ENCODE peak calls at places on chromosomes 7 and 10, in eight cellular contexts. U is fibroblast of pulmonary artery; O is CD4-positive, alpha-beta T cell; C is pancreas; A is kidney epithelial cell; X is GM23338; G is Calu3; H is BJ. S is an unnamed sample.

GRCh38 chr10:12334186-12334530 is 15.2 kb upstream of the CAMK1D start:
- DNase-seq in G (no peak), X (no peak), A (no peak), O (no peak), H (no peak), C (no peak), U (no peak), S (no peak)

GRCh38 chr10:96585726-96586418 is 940 bp downstream of the TM9SF3 start:
- DNase-seq in H (no peak), X (peak), C (no peak), O (no peak), U (peak), G (no peak), A (no peak), S (no peak)

GRCh38 chr7:131600578-131600977 is 44.1 kb upstream of the PODXL start:
- DNase-seq in G (no peak), C (no peak), U (peak), H (no peak), A (no peak), X (peak), O (no peak), S (no peak)

GRCh38 chr10:99431190-99431549 is 746 bp upstream of the GOT1 start:
- DNase-seq in A (no peak), C (peak), O (no peak), G (peak), H (peak), X (peak), U (peak), S (peak)

GRCh38 chr10:1048349-1048731 is 579 bp downstream of the IDI1 start:
- DNase-seq in O (peak), X (no peak), U (peak), H (no peak), A (no peak), C (no peak), G (no peak), S (no peak)

GRCh38 chr7:99562832-99563231 is 4.4 kb downstream of the ZNF655 start:
- DNase-seq in H (peak), X (no peak), C (no peak), O (no peak), A (peak), G (peak), U (peak), S (no peak)

GRCh38 chr10:102812213-102812876 is 24.9 kb downstream of the CYP17A1 start:
- DNase-seq in O (no peak), X (no peak), A (no peak), G (no peak), H (no peak), U (peak), C (no peak), S (no peak)

GRCh38 chr10:88557659-88558058 is 25.5 kb downstream of the RNLS start:
- DNase-seq in C (no peak), O (no peak), A (no peak), G (no peak), U (peak), X (no peak), H (no peak), S (no peak)

GRCh38 chr7:91347288-91347687 is 83.1 kb downstream of the FZD1 start:
- DNase-seq in X (no peak), H (no peak), C (no peak), A (no peak), G (no peak), O (no peak), U (peak), S (no peak)

GRCh38 chr7:14894826-14895225 is 7.7 kb downstream of the DGKB start:
- DNase-seq in H (no peak), O (no peak), X (no peak), U (peak), C (no peak), G (no peak), A (no peak), S (no peak)

GRCh38 chr7:36967387-36967786 is 243.1 kb upstream of the AOAH start:
- DNase-seq in H (no peak), U (peak), G (peak), O (no peak), X (peak), C (no peak), A (no peak), S (peak)

GRCh38 chr10:44396671-44397191 is 11.8 kb upstream of the CXCL12 start:
- DNase-seq in U (no peak), O (no peak), A (no peak), H (no peak), G (no peak), X (no peak), C (peak), S (no peak)

GRCh38 chr7:69738396-69738889 is 140.2 kb downstream of the AUTS2 start:
- DNase-seq in C (no peak), O (no peak), G (no peak), H (no peak), X (peak), A (no peak), U (peak), S (no peak)

GRCh38 chr10:6069101-6069931 is 7.1 kb upstream of the IL2RA start:
- DNase-seq in C (no peak), H (no peak), O (no peak), X (no peak), A (no peak), G (no peak), U (no peak), S (no peak)

GRCh38 chr10:43407576-43408330 is 1.2 kb downstream of the HNRNPF start:
- DNase-seq in X (peak), U (peak), O (peak), A (peak), H (peak), G (peak), C (peak), S (peak)

GRCh38 chr7:30800785-30801252 is 29.6 kb downstream of the MINDY4 start:
- DNase-seq in A (no peak), O (no peak), H (no peak), U (peak), G (peak), C (no peak), X (peak), S (peak)

GRCh38 chr10:44587488-44588140 is 202.7 kb upstream of the CXCL12 start:
- DNase-seq in O (no peak), U (no peak), H (no peak), A (no peak), G (no peak), X (no peak), C (no peak), S (no peak)

GRCh38 chr7:18458830-18459229 is 36.7 kb upstream of the HDAC9 start:
- DNase-seq in O (no peak), G (peak), X (no peak), C (no peak), A (peak), U (no peak), H (no peak), S (no peak)

GRCh38 chr7:157125376-157126223 is 13.1 kb upstream of the UBE3C start:
- DNase-seq in C (no peak), U (no peak), H (no peak), G (no peak), A (no peak), O (no peak), X (no peak), S (no peak)

GRCh38 chr10:108275895-108276685 is 1111.6 kb upstream of the SORCS1 start:
- DNase-seq in X (peak), G (no peak), C (no peak), A (no peak), U (no peak), H (no peak), O (no peak), S (no peak)

GRCh38 chr10:89337493-89337892 is 9.7 kb downstream of the IFIT3 start:
- DNase-seq in H (no peak), O (peak), U (peak), A (peak), C (no peak), G (no peak), X (no peak), S (no peak)

GRCh38 chr10:77386833-77387232 is 250.8 kb downstream of the KCNMA1 start:
- DNase-seq in O (no peak), A (no peak), H (peak), G (no peak), C (no peak), X (no peak), U (peak), S (no peak)

GRCh38 chr7:121373177-121373576 is 22.9 kb downstream of the FAM3C start:
- DNase-seq in O (no peak), G (no peak), C (no peak), A (no peak), X (no peak), H (no peak), U (no peak), S (no peak)

GRCh38 chr10:18658301-18658991 is 785 bp upstream of the ARL5B start:
- DNase-seq in O (no peak), U (peak), G (no peak), X (no peak), C (peak), H (no peak), A (no peak), S (peak)

GRCh38 chr7:140604760-140605159 is 35.9 kb downstream of the DENND2A start:
- DNase-seq in C (no peak), X (no peak), U (peak), G (no peak), A (no peak), H (peak), O (no peak), S (no peak)

GRCh38 chr7:41003031-41003925 is 699.6 kb downstream of the INHBA start:
- DNase-seq in O (no peak), X (peak), H (no peak), G (peak), U (peak), C (no peak), A (no peak), S (peak)

GRCh38 chr10:24272374-24272773 is 63.4 kb downstream of the KIAA1217 start:
- DNase-seq in U (no peak), A (no peak), H (no peak), X (peak), C (no peak), O (no peak), G (no peak), S (no peak)

GRCh38 chr7:131226116-131226562 is 101.5 kb upstream of the MKLN1 start:
- DNase-seq in U (no peak), C (no peak), O (no peak), G (peak), H (no peak), X (no peak), A (peak), S (no peak)

GRCh38 chr10:132486539-132487121 is 51.0 kb upstream of the INPP5A start:
- DNase-seq in G (no peak), X (peak), A (no peak), H (no peak), U (no peak), O (no peak), C (no peak), S (no peak)

GRCh38 chr10:133379152-133379800 is at the start of gene PAOX:
- DNase-seq in C (peak), U (peak), X (peak), G (peak), O (peak), A (no peak), H (no peak), S (peak)

DNA sequence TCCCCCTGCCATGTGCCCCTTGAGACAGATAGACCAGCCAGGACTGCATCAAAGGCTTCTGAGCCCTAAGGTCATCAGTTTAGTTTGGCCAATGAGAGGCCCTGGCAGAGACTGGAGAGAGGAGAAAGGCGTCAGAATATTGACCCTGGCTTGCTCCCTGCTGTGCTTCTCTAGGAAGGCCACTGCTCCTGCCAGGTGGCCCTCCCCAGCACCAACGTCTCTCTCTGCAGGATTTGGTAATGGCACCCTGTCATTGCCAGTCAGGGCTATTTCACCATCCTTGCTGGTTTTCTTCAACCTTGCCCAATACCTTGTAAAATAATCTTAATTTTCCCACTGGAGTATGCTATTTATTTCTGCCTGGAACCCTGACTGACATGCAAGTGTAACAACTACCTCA is 38.8 kb upstream of the ZRANB1 start:
- DNase-seq in H (no peak), O (no peak), G (no peak), U (no peak), C (no peak), X (peak), A (no peak), S (no peak)
- TF ChIP-seq CTCF in H (no peak), O (no peak), G (no peak), U (no peak), C (no peak), X (no peak), A (no peak), S (no peak)

GRCh38 chr10:70478191-70479160 is at the start of gene PALD1:
- DNase-seq in A (no peak), O (no peak), U (peak), G (peak), H (no peak), X (peak), C (peak), S (peak)

GRCh38 chr10:70477661-70478162 is 855 bp upstream of the PALD1 start:
- DNase-seq in H (no peak), A (no peak), C (no peak), X (peak), O (peak), G (peak), U (peak), S (peak)

GRCh38 chr10:70479626-70480253 is 1.2 kb downstream of the PALD1 start:
- DNase-seq in G (no peak), A (peak), U (no peak), O (no peak), X (peak), H (no peak), C (no peak), S (no peak)

GRCh38 chr10:70480254-70480861 is 1.8 kb downstream of the PALD1 start:
- DNase-seq in H (no peak), C (no peak), G (no peak), O (peak), U (no peak), A (no peak), X (no peak), S (no peak)

GRCh38 chr10:70479161-70479531 is 579 bp downstream of the PALD1 start:
- DNase-seq in H (no peak), O (no peak), X (peak), A (no peak), G (no peak), C (no peak), U (no peak), S (no peak)
- TF ChIP-seq CTCF in H (no peak), O (no peak), X (peak), A (no peak), G (no peak), C (no peak), U (no peak), S (no peak)

DNA sequence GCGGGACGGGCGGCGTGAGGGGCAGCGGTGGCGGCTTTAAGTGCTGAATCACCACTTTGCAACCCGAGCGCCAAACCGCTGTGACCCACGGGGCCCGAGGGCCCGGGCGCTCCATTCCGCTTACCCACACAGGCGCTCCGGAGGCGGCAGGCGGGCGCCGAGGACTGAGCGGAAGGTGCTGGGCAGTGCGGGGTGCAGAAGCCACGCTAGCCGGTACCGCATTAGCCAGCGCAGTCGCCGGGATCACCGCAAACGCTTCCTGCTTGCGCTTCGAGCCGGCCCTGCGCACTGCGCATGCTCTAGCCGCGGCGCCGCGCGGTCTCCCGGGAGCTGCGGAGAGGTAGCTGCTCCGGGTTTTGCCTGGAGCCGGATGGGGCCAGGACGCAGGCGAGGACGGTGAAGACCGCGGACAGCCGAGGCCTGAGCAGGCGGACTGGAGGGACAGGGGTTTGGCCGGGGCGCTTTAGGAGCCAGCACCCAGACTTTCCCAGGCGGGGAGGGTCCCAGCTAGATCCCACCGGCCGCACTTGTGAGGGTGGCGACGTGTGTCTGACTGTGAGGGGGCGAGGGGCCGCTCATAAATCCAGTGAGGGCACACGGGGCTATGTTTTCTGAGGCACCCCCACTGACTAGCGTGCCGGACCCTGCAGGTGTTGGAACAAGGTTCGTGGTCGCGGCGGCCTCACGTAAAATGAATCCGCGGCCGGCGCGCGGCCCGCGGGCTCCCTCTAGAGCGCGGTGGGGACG is at the start of gene IDE:
- DNase-seq in G (peak), H (no peak), C (peak), X (peak), U (peak), A (peak), O (peak), S (peak)
- TF ChIP-seq CTCF in G (peak), H (peak), C (peak), X (peak), U (peak), A (peak), O (peak), S (no peak)

GRCh38 chr7:117478796-117479479 is 887 bp upstream of the CFTR start:
- DNase-seq in A (no peak), O (no peak), C (no peak), X (peak), G (peak), H (no peak), U (no peak), S (no peak)

GRCh38 chr7:117484988-117485655 is 5.3 kb downstream of the CFTR start:
- DNase-seq in H (no peak), O (no peak), A (no peak), G (no peak), X (peak), U (no peak), C (no peak), S (no peak)

GRCh38 chr7:117479480-117480224 is at the start of gene CFTR:
- DNase-seq in X (peak), U (no peak), C (peak), O (no peak), A (no peak), H (no peak), G (peak), S (peak)

DNA sequence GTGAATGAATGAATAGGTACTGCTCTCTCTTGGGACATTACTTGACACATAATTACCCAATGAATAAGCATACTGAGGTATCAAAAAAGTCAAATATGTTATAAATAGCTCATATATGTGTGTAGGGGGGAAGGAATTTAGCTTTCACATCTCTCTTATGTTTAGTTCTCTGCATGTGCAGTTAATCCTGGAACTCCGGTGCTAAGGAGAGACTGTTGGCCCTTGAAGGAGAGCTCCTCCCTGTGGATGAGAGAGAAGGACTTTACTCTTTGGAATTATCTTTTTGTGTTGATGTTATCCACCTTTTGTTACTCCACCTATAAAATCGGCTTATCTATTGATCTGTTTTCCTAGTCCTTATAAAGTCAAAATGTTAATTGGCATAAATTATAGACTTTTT is 1.2 kb downstream of the CFTR start:
- DNase-seq in U (no peak), H (no peak), X (peak), A (no peak), O (no peak), C (no peak), G (peak), S (no peak)
- TF ChIP-seq CTCF in U (no peak), H (no peak), X (peak), A (no peak), O (no peak), C (no peak), G (no peak), S (no peak)

GRCh38 chr10:62081322-62081945 is 179.9 kb downstream of the ARID5B start:
- DNase-seq in H (no peak), U (peak), O (no peak), G (no peak), C (no peak), A (no peak), X (no peak), S (no peak)

GRCh38 chr10:62082729-62083412 is 181.4 kb downstream of the ARID5B start:
- DNase-seq in C (no peak), U (peak), H (no peak), X (no peak), G (peak), A (no peak), O (peak), S (no peak)

GRCh38 chr10:62082270-62082669 is 180.8 kb downstream of the ARID5B start:
- DNase-seq in G (no peak), O (no peak), U (no peak), A (no peak), C (no peak), X (no peak), H (no peak), S (no peak)

GRCh38 chr10:62079885-62080559 is 178.5 kb downstream of the ARID5B start:
- DNase-seq in G (no peak), O (no peak), H (no peak), U (no peak), A (no peak), X (no peak), C (no peak), S (no peak)

DNA sequence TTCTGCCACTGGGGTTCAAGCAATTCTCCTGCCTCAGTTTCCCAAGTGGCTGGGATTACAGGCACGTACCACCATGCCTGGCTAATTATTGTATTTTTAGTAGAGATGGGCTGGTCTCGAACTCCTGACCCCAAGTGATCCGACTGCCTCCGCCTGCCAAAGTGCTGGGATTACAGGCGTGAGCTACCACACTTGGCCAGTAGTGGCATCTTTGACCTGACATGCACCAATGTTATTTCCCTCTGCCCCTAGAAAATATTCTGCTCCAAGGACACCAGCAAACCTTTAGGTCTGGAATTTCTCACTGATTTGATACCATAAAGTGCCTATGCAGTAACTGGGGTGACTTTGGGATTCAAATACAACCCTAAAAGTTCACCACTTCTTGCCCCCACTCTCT is 179.4 kb downstream of the ARID5B start:
- DNase-seq in C (no peak), H (no peak), X (peak), G (no peak), U (no peak), A (no peak), O (no peak), S (no peak)
- TF ChIP-seq CTCF in C (no peak), H (no peak), X (no peak), G (no peak), U (no peak), A (no peak), O (no peak), S (no peak)

DNA sequence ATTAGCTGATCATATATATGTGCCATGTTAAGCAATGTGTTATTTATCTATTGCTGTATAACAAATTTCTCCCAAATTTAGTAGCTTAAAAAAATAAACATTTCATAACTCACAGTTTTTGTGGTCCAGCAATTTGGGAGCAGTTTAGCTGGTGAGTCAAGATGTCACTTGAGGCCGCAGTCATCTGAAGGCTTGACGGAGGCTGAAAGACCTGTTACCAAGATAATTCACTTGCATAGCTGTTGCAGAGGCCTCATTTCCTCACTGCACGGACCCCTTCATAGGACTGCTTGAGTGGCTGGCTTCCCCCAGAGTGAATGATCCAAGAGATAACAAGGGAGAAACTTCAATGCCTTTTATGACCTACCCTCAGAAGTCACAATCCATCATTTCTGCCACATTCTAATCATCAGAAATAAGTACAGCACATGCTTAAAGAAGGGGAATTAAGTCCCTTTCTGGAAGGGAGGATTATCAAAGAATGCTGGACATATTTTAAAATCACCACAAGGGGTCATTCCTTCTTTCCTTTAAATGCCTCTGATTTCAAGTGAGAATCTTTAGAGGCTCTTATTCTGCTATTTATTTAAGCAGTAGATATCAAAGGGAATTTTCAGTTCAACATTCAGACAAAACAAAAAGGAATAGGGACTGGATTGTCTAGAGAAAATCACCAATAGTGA is 10.5 kb upstream of the SRPK2 start:
- DNase-seq in X (peak), H (no peak), G (no peak), U (peak), O (no peak), C (no peak), A (no peak), S (no peak)
- TF ChIP-seq CTCF in X (peak), H (peak), G (peak), U (peak), O (no peak), C (no peak), A (peak), S (peak)

S was measured in endothelial cell.